ENCODE peak calls at places on chromosomes 7 and 10, in seven cellular contexts. One of them, this sample, is unnamed.

GRCh38 chr7:143003393-143004051 is 23.4 kb downstream of the OR9A2 start:
- DNase-seq in activated CD4-positive, CD25-positive, alpha-beta regulatory T cell: no peak
- DNase-seq in cardiac fibroblast: peak
- DNase-seq in activated CD8-positive, alpha-beta memory T cell treated with anti-CD3 and anti-CD28 coated beads for 48 hours: no peak
- DNase-seq in neural progenitor cell: peak
- DNase-seq in nucleus accumbens: no peak
- DNase-seq in lower lobe of right lung: no peak
- DNase-seq in this sample: peak

GRCh38 chr7:30057741-30058140 is 29.5 kb downstream of the PLEKHA8 start:
- DNase-seq in activated CD4-positive, CD25-positive, alpha-beta regulatory T cell: no peak
- DNase-seq in cardiac fibroblast: peak
- DNase-seq in activated CD8-positive, alpha-beta memory T cell treated with anti-CD3 and anti-CD28 coated beads for 48 hours: no peak
- DNase-seq in neural progenitor cell: no peak
- DNase-seq in nucleus accumbens: no peak
- DNase-seq in lower lobe of right lung: no peak
- DNase-seq in this sample: no peak

GRCh38 chr7:136870799-136871487 is 2.5 kb downstream of the CHRM2 start:
- DNase-seq in activated CD4-positive, CD25-positive, alpha-beta regulatory T cell: no peak
- DNase-seq in cardiac fibroblast: no peak
- DNase-seq in activated CD8-positive, alpha-beta memory T cell treated with anti-CD3 and anti-CD28 coated beads for 48 hours: no peak
- DNase-seq in neural progenitor cell: peak
- DNase-seq in nucleus accumbens: no peak
- DNase-seq in lower lobe of right lung: no peak
- DNase-seq in this sample: no peak

GRCh38 chr10:122142652-122143237 is 128.4 kb upstream of the BTBD16 start:
- DNase-seq in activated CD4-positive, CD25-positive, alpha-beta regulatory T cell: no peak
- DNase-seq in cardiac fibroblast: peak
- DNase-seq in activated CD8-positive, alpha-beta memory T cell treated with anti-CD3 and anti-CD28 coated beads for 48 hours: peak
- DNase-seq in neural progenitor cell: peak
- DNase-seq in nucleus accumbens: peak
- DNase-seq in lower lobe of right lung: no peak
- DNase-seq in this sample: no peak

GRCh38 chr7:32239764-32240163 is 169.6 kb upstream of the PDE1C start:
- DNase-seq in activated CD4-positive, CD25-positive, alpha-beta regulatory T cell: no peak
- DNase-seq in cardiac fibroblast: no peak
- DNase-seq in activated CD8-positive, alpha-beta memory T cell treated with anti-CD3 and anti-CD28 coated beads for 48 hours: no peak
- DNase-seq in neural progenitor cell: no peak
- DNase-seq in nucleus accumbens: no peak
- DNase-seq in lower lobe of right lung: no peak
- DNase-seq in this sample: no peak

GRCh38 chr10:127570036-127570435 is 20.9 kb downstream of the NPS start:
- DNase-seq in activated CD4-positive, CD25-positive, alpha-beta regulatory T cell: no peak
- DNase-seq in cardiac fibroblast: no peak
- DNase-seq in activated CD8-positive, alpha-beta memory T cell treated with anti-CD3 and anti-CD28 coated beads for 48 hours: no peak
- DNase-seq in neural progenitor cell: no peak
- DNase-seq in nucleus accumbens: no peak
- DNase-seq in lower lobe of right lung: no peak
- DNase-seq in this sample: no peak

GRCh38 chr10:124723826-124724225 is 20.4 kb downstream of the FAM53B start:
- DNase-seq in activated CD4-positive, CD25-positive, alpha-beta regulatory T cell: no peak
- DNase-seq in cardiac fibroblast: no peak
- DNase-seq in activated CD8-positive, alpha-beta memory T cell treated with anti-CD3 and anti-CD28 coated beads for 48 hours: no peak
- DNase-seq in neural progenitor cell: no peak
- DNase-seq in nucleus accumbens: no peak
- DNase-seq in lower lobe of right lung: no peak
- DNase-seq in this sample: no peak

GRCh38 chr10:35420044-35420443 is 83.7 kb downstream of the CCNY start:
- DNase-seq in activated CD4-positive, CD25-positive, alpha-beta regulatory T cell: no peak
- DNase-seq in cardiac fibroblast: peak
- DNase-seq in activated CD8-positive, alpha-beta memory T cell treated with anti-CD3 and anti-CD28 coated beads for 48 hours: no peak
- DNase-seq in neural progenitor cell: no peak
- DNase-seq in nucleus accumbens: no peak
- DNase-seq in lower lobe of right lung: no peak
- DNase-seq in this sample: no peak

GRCh38 chr7:121167971-121168370 is 160.8 kb upstream of the WNT16 start:
- DNase-seq in activated CD4-positive, CD25-positive, alpha-beta regulatory T cell: no peak
- DNase-seq in cardiac fibroblast: peak
- DNase-seq in activated CD8-positive, alpha-beta memory T cell treated with anti-CD3 and anti-CD28 coated beads for 48 hours: no peak
- DNase-seq in neural progenitor cell: no peak
- DNase-seq in nucleus accumbens: no peak
- DNase-seq in lower lobe of right lung: no peak
- DNase-seq in this sample: no peak

GRCh38 chr10:132006966-132007365 is 25.2 kb upstream of the BNIP3 start:
- DNase-seq in activated CD4-positive, CD25-positive, alpha-beta regulatory T cell: no peak
- DNase-seq in cardiac fibroblast: no peak
- DNase-seq in activated CD8-positive, alpha-beta memory T cell treated with anti-CD3 and anti-CD28 coated beads for 48 hours: no peak
- DNase-seq in neural progenitor cell: peak
- DNase-seq in nucleus accumbens: no peak
- DNase-seq in lower lobe of right lung: no peak
- DNase-seq in this sample: no peak

GRCh38 chr10:63217120-63217605 is 84.0 kb downstream of the NRBF2 start:
- DNase-seq in activated CD4-positive, CD25-positive, alpha-beta regulatory T cell: no peak
- DNase-seq in cardiac fibroblast: peak
- DNase-seq in activated CD8-positive, alpha-beta memory T cell treated with anti-CD3 and anti-CD28 coated beads for 48 hours: no peak
- DNase-seq in neural progenitor cell: peak
- DNase-seq in nucleus accumbens: no peak
- DNase-seq in lower lobe of right lung: no peak
- DNase-seq in this sample: peak

GRCh38 chr7:28086198-28086597 is 94.4 kb downstream of the JAZF1 start:
- DNase-seq in activated CD4-positive, CD25-positive, alpha-beta regulatory T cell: no peak
- DNase-seq in cardiac fibroblast: no peak
- DNase-seq in activated CD8-positive, alpha-beta memory T cell treated with anti-CD3 and anti-CD28 coated beads for 48 hours: no peak
- DNase-seq in neural progenitor cell: no peak
- DNase-seq in nucleus accumbens: no peak
- DNase-seq in lower lobe of right lung: no peak
- DNase-seq in this sample: no peak

GRCh38 chr7:117623606-117624005 is 143.8 kb downstream of the CFTR start:
- DNase-seq in activated CD4-positive, CD25-positive, alpha-beta regulatory T cell: no peak
- DNase-seq in cardiac fibroblast: no peak
- DNase-seq in activated CD8-positive, alpha-beta memory T cell treated with anti-CD3 and anti-CD28 coated beads for 48 hours: no peak
- DNase-seq in neural progenitor cell: no peak
- DNase-seq in nucleus accumbens: no peak
- DNase-seq in lower lobe of right lung: no peak
- DNase-seq in this sample: no peak

GRCh38 chr7:35987016-35987415 is 166.0 kb upstream of the EEPD1 start:
- DNase-seq in activated CD4-positive, CD25-positive, alpha-beta regulatory T cell: no peak
- DNase-seq in cardiac fibroblast: no peak
- DNase-seq in activated CD8-positive, alpha-beta memory T cell treated with anti-CD3 and anti-CD28 coated beads for 48 hours: no peak
- DNase-seq in neural progenitor cell: no peak
- DNase-seq in nucleus accumbens: no peak
- DNase-seq in lower lobe of right lung: no peak
- DNase-seq in this sample: no peak

GRCh38 chr7:44290250-44290616 is 35.2 kb downstream of the CAMK2B start:
- DNase-seq in activated CD4-positive, CD25-positive, alpha-beta regulatory T cell: no peak
- DNase-seq in cardiac fibroblast: no peak
- DNase-seq in activated CD8-positive, alpha-beta memory T cell treated with anti-CD3 and anti-CD28 coated beads for 48 hours: no peak
- DNase-seq in neural progenitor cell: no peak
- DNase-seq in nucleus accumbens: no peak
- DNase-seq in lower lobe of right lung: peak
- DNase-seq in this sample: no peak

GRCh38 chr7:21923663-21924062 is 22.0 kb downstream of the CDCA7L start:
- DNase-seq in activated CD4-positive, CD25-positive, alpha-beta regulatory T cell: no peak
- DNase-seq in cardiac fibroblast: peak
- DNase-seq in activated CD8-positive, alpha-beta memory T cell treated with anti-CD3 and anti-CD28 coated beads for 48 hours: no peak
- DNase-seq in neural progenitor cell: peak
- DNase-seq in nucleus accumbens: no peak
- DNase-seq in lower lobe of right lung: no peak
- DNase-seq in this sample: peak

GRCh38 chr10:71486465-71487114 is 89.9 kb downstream of the CDH23 start:
- DNase-seq in activated CD4-positive, CD25-positive, alpha-beta regulatory T cell: no peak
- DNase-seq in cardiac fibroblast: peak
- DNase-seq in activated CD8-positive, alpha-beta memory T cell treated with anti-CD3 and anti-CD28 coated beads for 48 hours: peak
- DNase-seq in neural progenitor cell: peak
- DNase-seq in nucleus accumbens: peak
- DNase-seq in lower lobe of right lung: peak
- DNase-seq in this sample: no peak

GRCh38 chr10:5684971-5685763 is 529 bp downstream of the TASOR2 start:
- DNase-seq in activated CD4-positive, CD25-positive, alpha-beta regulatory T cell: peak
- DNase-seq in cardiac fibroblast: peak
- DNase-seq in activated CD8-positive, alpha-beta memory T cell treated with anti-CD3 and anti-CD28 coated beads for 48 hours: peak
- DNase-seq in neural progenitor cell: peak
- DNase-seq in nucleus accumbens: peak
- DNase-seq in lower lobe of right lung: peak
- DNase-seq in this sample: peak

GRCh38 chr7:136303162-136303561 is 326.0 kb upstream of the MTPN start:
- DNase-seq in activated CD4-positive, CD25-positive, alpha-beta regulatory T cell: no peak
- DNase-seq in cardiac fibroblast: peak
- DNase-seq in activated CD8-positive, alpha-beta memory T cell treated with anti-CD3 and anti-CD28 coated beads for 48 hours: no peak
- DNase-seq in neural progenitor cell: no peak
- DNase-seq in nucleus accumbens: no peak
- DNase-seq in lower lobe of right lung: no peak
- DNase-seq in this sample: no peak

GRCh38 chr7:105776068-105776790 is 100.2 kb downstream of the ATXN7L1 start:
- DNase-seq in activated CD4-positive, CD25-positive, alpha-beta regulatory T cell: no peak
- DNase-seq in cardiac fibroblast: peak
- DNase-seq in activated CD8-positive, alpha-beta memory T cell treated with anti-CD3 and anti-CD28 coated beads for 48 hours: no peak
- DNase-seq in neural progenitor cell: peak
- DNase-seq in nucleus accumbens: no peak
- DNase-seq in lower lobe of right lung: no peak
- DNase-seq in this sample: peak

GRCh38 chr7:49398730-49399129 is 374.7 kb upstream of the VWC2 start:
- DNase-seq in activated CD4-positive, CD25-positive, alpha-beta regulatory T cell: no peak
- DNase-seq in cardiac fibroblast: peak
- DNase-seq in activated CD8-positive, alpha-beta memory T cell treated with anti-CD3 and anti-CD28 coated beads for 48 hours: no peak
- DNase-seq in neural progenitor cell: no peak
- DNase-seq in nucleus accumbens: no peak
- DNase-seq in lower lobe of right lung: no peak
- DNase-seq in this sample: no peak

GRCh38 chr7:90747521-90747920 is 151.4 kb downstream of the CDK14 start:
- DNase-seq in activated CD4-positive, CD25-positive, alpha-beta regulatory T cell: no peak
- DNase-seq in cardiac fibroblast: no peak
- DNase-seq in activated CD8-positive, alpha-beta memory T cell treated with anti-CD3 and anti-CD28 coated beads for 48 hours: no peak
- DNase-seq in neural progenitor cell: no peak
- DNase-seq in nucleus accumbens: no peak
- DNase-seq in lower lobe of right lung: no peak
- DNase-seq in this sample: no peak

GRCh38 chr10:71927669-71928592 is 36.3 kb upstream of the CHST3 start:
- DNase-seq in activated CD4-positive, CD25-positive, alpha-beta regulatory T cell: no peak
- DNase-seq in cardiac fibroblast: peak
- DNase-seq in activated CD8-positive, alpha-beta memory T cell treated with anti-CD3 and anti-CD28 coated beads for 48 hours: no peak
- DNase-seq in neural progenitor cell: no peak
- DNase-seq in nucleus accumbens: no peak
- DNase-seq in lower lobe of right lung: no peak
- DNase-seq in this sample: no peak

GRCh38 chr10:5373891-5374611 is 9.3 kb downstream of the UCN3 start:
- DNase-seq in activated CD4-positive, CD25-positive, alpha-beta regulatory T cell: no peak
- DNase-seq in cardiac fibroblast: no peak
- DNase-seq in activated CD8-positive, alpha-beta memory T cell treated with anti-CD3 and anti-CD28 coated beads for 48 hours: no peak
- DNase-seq in neural progenitor cell: no peak
- DNase-seq in nucleus accumbens: no peak
- DNase-seq in lower lobe of right lung: no peak
- DNase-seq in this sample: no peak

GRCh38 chr7:67758551-67758950 is 761.9 kb downstream of the TYW1 start:
- DNase-seq in activated CD4-positive, CD25-positive, alpha-beta regulatory T cell: no peak
- DNase-seq in cardiac fibroblast: no peak
- DNase-seq in activated CD8-positive, alpha-beta memory T cell treated with anti-CD3 and anti-CD28 coated beads for 48 hours: no peak
- DNase-seq in neural progenitor cell: no peak
- DNase-seq in nucleus accumbens: no peak
- DNase-seq in lower lobe of right lung: no peak
- DNase-seq in this sample: peak

GRCh38 chr7:155662343-155663043 is 18.0 kb downstream of the RBM33 start:
- DNase-seq in activated CD4-positive, CD25-positive, alpha-beta regulatory T cell: no peak
- DNase-seq in cardiac fibroblast: no peak
- DNase-seq in activated CD8-positive, alpha-beta memory T cell treated with anti-CD3 and anti-CD28 coated beads for 48 hours: no peak
- DNase-seq in neural progenitor cell: no peak
- DNase-seq in nucleus accumbens: no peak
- DNase-seq in lower lobe of right lung: no peak
- DNase-seq in this sample: no peak

GRCh38 chr10:5079306-5079830 is 14.8 kb upstream of the AKR1C3 start:
- DNase-seq in activated CD4-positive, CD25-positive, alpha-beta regulatory T cell: no peak
- DNase-seq in cardiac fibroblast: no peak
- DNase-seq in activated CD8-positive, alpha-beta memory T cell treated with anti-CD3 and anti-CD28 coated beads for 48 hours: no peak
- DNase-seq in neural progenitor cell: peak
- DNase-seq in nucleus accumbens: no peak
- DNase-seq in lower lobe of right lung: no peak
- DNase-seq in this sample: no peak

GRCh38 chr10:60828489-60828852 is 50.2 kb downstream of the CDK1 start:
- DNase-seq in activated CD4-positive, CD25-positive, alpha-beta regulatory T cell: no peak
- DNase-seq in cardiac fibroblast: peak
- DNase-seq in activated CD8-positive, alpha-beta memory T cell treated with anti-CD3 and anti-CD28 coated beads for 48 hours: no peak
- DNase-seq in neural progenitor cell: no peak
- DNase-seq in nucleus accumbens: no peak
- DNase-seq in lower lobe of right lung: no peak
- DNase-seq in this sample: no peak

GRCh38 chr7:69698109-69698840 is 100.0 kb downstream of the AUTS2 start:
- DNase-seq in activated CD4-positive, CD25-positive, alpha-beta regulatory T cell: no peak
- DNase-seq in cardiac fibroblast: no peak
- DNase-seq in activated CD8-positive, alpha-beta memory T cell treated with anti-CD3 and anti-CD28 coated beads for 48 hours: no peak
- DNase-seq in neural progenitor cell: no peak
- DNase-seq in nucleus accumbens: no peak
- DNase-seq in lower lobe of right lung: no peak
- DNase-seq in this sample: no peak

GRCh38 chr7:142886866-142887265 is 1.3 kb upstream of the TRPV6 start:
- DNase-seq in activated CD4-positive, CD25-positive, alpha-beta regulatory T cell: no peak
- DNase-seq in cardiac fibroblast: no peak
- DNase-seq in activated CD8-positive, alpha-beta memory T cell treated with anti-CD3 and anti-CD28 coated beads for 48 hours: no peak
- DNase-seq in neural progenitor cell: no peak
- DNase-seq in nucleus accumbens: no peak
- DNase-seq in lower lobe of right lung: no peak
- DNase-seq in this sample: no peak

GRCh38 chr10:102230861-102231356 is 4.8 kb downstream of the ELOVL3 start:
- DNase-seq in activated CD4-positive, CD25-positive, alpha-beta regulatory T cell: peak
- DNase-seq in cardiac fibroblast: peak
- DNase-seq in activated CD8-positive, alpha-beta memory T cell treated with anti-CD3 and anti-CD28 coated beads for 48 hours: no peak
- DNase-seq in neural progenitor cell: peak
- DNase-seq in nucleus accumbens: no peak
- DNase-seq in lower lobe of right lung: peak
- DNase-seq in this sample: peak

GRCh38 chr7:94483843-94484242 is 25.8 kb upstream of the CASD1 start:
- DNase-seq in activated CD4-positive, CD25-positive, alpha-beta regulatory T cell: no peak
- DNase-seq in cardiac fibroblast: no peak
- DNase-seq in activated CD8-positive, alpha-beta memory T cell treated with anti-CD3 and anti-CD28 coated beads for 48 hours: no peak
- DNase-seq in neural progenitor cell: no peak
- DNase-seq in nucleus accumbens: no peak
- DNase-seq in lower lobe of right lung: no peak
- DNase-seq in this sample: no peak

GRCh38 chr10:26879744-26880143 is 19.0 kb upstream of the ABI1 start:
- DNase-seq in activated CD4-positive, CD25-positive, alpha-beta regulatory T cell: no peak
- DNase-seq in cardiac fibroblast: no peak
- DNase-seq in activated CD8-positive, alpha-beta memory T cell treated with anti-CD3 and anti-CD28 coated beads for 48 hours: no peak
- DNase-seq in neural progenitor cell: no peak
- DNase-seq in nucleus accumbens: no peak
- DNase-seq in lower lobe of right lung: peak
- DNase-seq in this sample: no peak